ENCODE peak calls at places on chromosomes 13 and 19, in six cellular contexts. L is IMR-90, A is heart left ventricle, Z is tibial nerve, B is HCT116, U is adrenal gland. V is an unnamed sample.

GRCh38 chr13:102443234-102443633 is 41.4 kb upstream of the FGF14 start:
- DNase-seq in Z (no peak), B (no peak), L (no peak), A (no peak), U (no peak), V (no peak)

GRCh38 chr19:6484831-6485230 is 3.2 kb upstream of the DENND1C start:
- DNase-seq in B (no peak), L (no peak), A (no peak), U (no peak), Z (no peak), V (no peak)

GRCh38 chr19:9323557-9323918 is 441 bp upstream of the ZNF559 start:
- DNase-seq in U (peak; percentile 72), Z (peak; percentile 25), B (peak; percentile 6), A (peak; percentile 82), L (peak; percentile 75), V (peak; percentile 48)

GRCh38 chr19:16569609-16570320 is 2.5 kb downstream of the SLC35E1 start:
- DNase-seq in B (no peak), Z (no peak), U (no peak), A (no peak), L (no peak), V (no peak)

GRCh38 chr19:35118268-35119026 is 2.8 kb downstream of the FXYD3 start:
- DNase-seq in B (no peak), L (no peak), U (no peak), A (no peak), Z (no peak), V (no peak)

GRCh38 chr13:95438297-95438696 is 114.2 kb upstream of the CLDN10 start:
- DNase-seq in U (no peak), Z (no peak), A (no peak), L (no peak), B (no peak), V (no peak)

GRCh38 chr19:54905908-54906511 is at the start of gene NCR1:
- DNase-seq in L (no peak), B (no peak), Z (no peak), A (no peak), U (no peak), V (no peak)

GRCh38 chr13:27599845-27600553 is 20.3 kb downstream of the LNX2 start:
- DNase-seq in U (no peak), A (peak; percentile 41), L (peak; percentile 67), B (peak; percentile 34), Z (no peak), V (no peak)

GRCh38 chr13:25732146-25732865 is 319.5 kb downstream of the SHISA2 start:
- DNase-seq in L (peak; percentile 2), U (no peak), B (no peak), Z (no peak), A (no peak), V (no peak)

GRCh38 chr13:44120814-44121505 is 241.3 kb downstream of the LACC1 start:
- DNase-seq in Z (no peak), A (no peak), B (no peak), U (no peak), L (no peak), V (no peak)

GRCh38 chr19:6693681-6694080 is 23.7 kb upstream of the TNFSF14 start:
- DNase-seq in B (no peak), A (no peak), L (no peak), Z (no peak), U (no peak), V (peak; percentile 49)

GRCh38 chr19:38869160-38869835 is 8.8 kb downstream of the RINL start:
- DNase-seq in Z (no peak), A (peak; percentile 34), U (no peak), B (no peak), L (no peak), V (no peak)

DNA sequence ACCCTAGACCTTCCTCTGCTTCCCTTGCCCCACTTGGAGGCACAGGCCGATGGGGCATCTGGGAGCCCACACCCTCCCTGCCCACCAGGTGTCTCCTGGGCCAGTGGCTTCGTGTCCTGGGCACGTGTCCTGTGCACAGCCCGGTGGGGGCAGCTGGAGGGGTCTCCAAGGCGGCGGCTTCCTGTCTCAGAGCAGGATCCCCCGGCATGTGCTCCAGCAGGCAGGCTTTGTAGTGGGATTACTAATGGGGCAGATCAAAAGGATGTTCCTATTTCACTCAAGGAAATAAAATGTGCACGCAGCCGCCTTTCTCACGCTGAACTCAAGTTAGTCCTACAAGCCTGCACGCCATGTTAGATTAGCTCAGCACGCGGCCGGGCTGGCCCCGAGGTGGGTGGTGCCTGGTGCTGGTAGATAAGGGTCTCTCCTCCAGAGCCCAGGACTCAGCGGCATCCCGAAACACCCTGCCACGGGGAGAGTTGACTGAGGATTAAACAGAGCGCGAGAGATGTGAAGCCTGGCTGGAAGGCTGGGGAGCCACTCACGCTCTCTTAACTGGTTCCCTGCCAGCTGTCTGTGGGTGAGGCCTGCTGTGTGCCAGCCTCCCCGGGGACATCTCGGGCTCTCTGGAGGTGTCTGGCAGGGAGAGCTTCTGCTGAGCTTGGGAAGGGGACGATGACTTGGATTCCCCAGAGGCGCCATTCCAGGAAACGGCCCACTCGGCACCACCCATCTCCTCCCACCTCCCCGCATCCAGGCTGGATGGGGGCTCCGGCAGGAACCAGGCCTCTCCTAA is 122.1 kb downstream of the KDM4B start:
- DNase-seq in L (peak; percentile 15), Z (no peak), U (peak; percentile 34), B (no peak), A (peak; percentile 73), V (no peak)
- TF ChIP-seq POLR2A in L (no peak), Z (no peak), U (no peak), B (no peak), A (no peak), V (no peak)

GRCh38 chr13:62125451-62125850 is 709.8 kb upstream of the PCDH20 start:
- DNase-seq in Z (no peak), B (no peak), A (no peak), L (no peak), U (no peak), V (no peak)

GRCh38 chr13:62123409-62123808 is 707.8 kb upstream of the PCDH20 start:
- DNase-seq in Z (no peak), L (no peak), U (no peak), B (no peak), A (no peak), V (no peak)

GRCh38 chr13:62122434-62122833 is 706.8 kb upstream of the PCDH20 start:
- DNase-seq in B (no peak), A (no peak), Z (no peak), U (no peak), L (no peak), V (no peak)

DNA sequence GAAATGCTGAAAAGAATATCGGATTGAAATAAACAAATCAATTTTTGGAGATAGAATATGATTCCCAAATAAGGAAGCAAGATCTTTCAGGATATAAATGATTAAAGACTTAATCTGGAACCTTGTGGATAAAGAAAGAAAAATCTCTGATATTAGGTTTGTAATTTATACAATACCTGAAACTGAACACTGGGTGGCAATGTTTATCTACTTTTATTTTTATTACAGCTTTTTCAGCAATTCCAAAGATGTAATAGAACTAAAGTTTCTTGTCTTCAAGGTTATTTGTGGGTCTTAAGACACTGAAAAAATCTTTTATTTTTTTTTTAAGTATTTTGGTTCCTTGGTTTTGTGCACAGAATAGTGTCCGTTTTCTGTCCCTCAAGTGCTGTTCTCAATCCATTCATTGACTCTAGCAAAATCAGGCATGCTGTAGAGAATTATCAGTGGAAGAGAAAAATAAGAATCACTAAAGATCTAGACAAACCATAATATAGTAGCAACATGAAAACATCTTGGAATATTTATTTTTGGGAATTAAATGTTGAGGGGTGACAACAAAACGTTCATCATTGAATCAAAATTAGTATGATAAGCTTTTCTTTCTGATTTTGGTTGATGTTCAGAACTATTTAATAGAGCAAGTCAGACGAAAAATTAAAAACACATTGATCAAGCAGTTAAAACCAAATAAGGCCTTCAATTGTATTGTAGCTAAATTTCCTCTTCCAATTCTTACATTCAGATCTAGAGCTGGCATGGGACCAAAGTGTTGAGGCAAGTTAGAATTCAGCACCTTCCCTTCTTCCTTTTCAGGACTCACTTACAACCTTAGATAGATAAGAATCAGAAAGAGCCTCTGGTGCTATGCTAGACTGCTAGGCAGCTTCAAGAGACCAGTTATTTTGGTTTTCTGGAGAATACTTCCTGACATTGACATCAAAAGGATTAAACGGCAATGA is 704.4 kb upstream of the PCDH20 start:
- DNase-seq in Z (no peak), L (peak; percentile 17), B (peak; percentile 10), U (no peak), A (no peak), V (no peak)
- TF ChIP-seq CTCF in Z (peak; percentile 14), L (peak; percentile 42), B (peak; percentile 55), U (peak; percentile 23), A (peak; percentile 31), V (peak; percentile 32)

GRCh38 chr19:41217741-41218140 is 1.3 kb upstream of the AXL start:
- DNase-seq in U (no peak), L (no peak), Z (no peak), A (no peak), B (no peak), V (no peak)
- TF ChIP-seq POLR2A in U (no peak), L (no peak), Z (no peak), A (no peak), B (no peak), V (no peak)

DNA sequence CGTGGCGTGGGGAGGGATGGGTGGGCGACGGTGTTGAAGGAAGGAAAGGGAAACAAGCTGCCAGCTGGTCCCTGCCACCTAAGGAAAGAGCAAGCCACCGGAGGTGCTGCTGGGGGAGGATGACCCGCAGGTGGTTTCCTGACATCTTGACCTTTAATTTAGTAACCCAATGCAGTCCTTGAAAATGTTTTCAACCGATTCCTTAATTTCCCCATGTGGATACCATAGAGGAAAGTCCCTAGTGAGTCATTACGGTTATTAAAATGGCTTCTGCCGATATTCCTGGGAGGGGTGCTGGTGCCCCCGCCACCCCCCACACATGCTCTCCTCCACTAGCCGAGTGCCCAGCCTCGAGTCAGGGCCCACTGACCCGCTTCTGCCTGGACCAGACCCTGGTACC is 6.3 kb upstream of the ANKRD10 start:
- DNase-seq in B (no peak), Z (no peak), A (no peak), L (no peak), U (no peak), V (no peak)
- TF ChIP-seq CTCF in B (no peak), Z (no peak), A (no peak), L (no peak), U (no peak), V (no peak)

GRCh38 chr19:28319918-28320317 is 893.0 kb downstream of the UQCRFS1 start:
- DNase-seq in U (no peak), Z (no peak), L (no peak), B (no peak), A (no peak), V (no peak)

GRCh38 chr19:28314771-28315170 is 898.2 kb downstream of the UQCRFS1 start:
- DNase-seq in Z (no peak), L (no peak), B (no peak), U (no peak), A (no peak), V (no peak)

GRCh38 chr19:28318469-28319179 is 894.3 kb downstream of the UQCRFS1 start:
- DNase-seq in L (no peak), Z (no peak), B (no peak), A (no peak), U (no peak), V (no peak)

GRCh38 chr19:28316464-28316863 is 896.5 kb downstream of the UQCRFS1 start:
- DNase-seq in Z (no peak), L (no peak), U (no peak), B (no peak), A (no peak), V (no peak)

DNA sequence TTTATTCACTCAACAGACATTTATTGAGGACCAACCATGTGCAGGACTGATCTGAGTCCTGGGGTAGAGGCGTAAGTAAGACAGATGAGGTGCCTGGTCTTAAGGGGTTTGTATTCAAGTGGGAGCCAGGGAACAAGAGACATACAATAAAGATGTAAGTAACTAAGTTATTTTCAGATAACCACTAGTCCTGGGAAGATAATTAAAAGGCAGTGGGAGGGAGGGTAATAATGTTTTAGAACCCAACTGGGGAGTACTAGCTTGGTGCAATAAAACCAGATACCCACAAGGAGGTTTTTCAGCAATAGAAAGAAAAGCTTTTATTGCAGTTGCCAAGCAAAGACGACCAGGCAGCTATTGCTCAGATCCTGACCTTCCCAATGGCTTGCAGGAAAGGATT is 893.7 kb downstream of the UQCRFS1 start:
- DNase-seq in B (no peak), A (no peak), U (no peak), Z (no peak), L (no peak), V (no peak)
- TF ChIP-seq POLR2A in B (no peak), A (no peak), U (no peak), Z (no peak), L (no peak), V (no peak)